ENCODE peak calls at places on chromosomes 11 and 22, in seven cellular contexts. One of them, this sample, is unnamed.

GRCh38 chr11:131649861-131650260 is 279.4 kb downstream of the NTM start:
- DNase-seq in activated CD8-positive, alpha-beta T cell treated with anti-CD3 and anti-CD28 coated beads for 36 hours: no peak
- DNase-seq in esophagus squamous epithelium: no peak
- DNase-seq in spleen: no peak
- DNase-seq in GM06990: no peak
- DNase-seq in sigmoid colon: no peak
- DNase-seq in progenitor cell of endocrine pancreas: no peak
- DNase-seq in this sample: no peak

GRCh38 chr11:106276126-106276525 is 198.7 kb downstream of the AASDHPPT start:
- DNase-seq in sigmoid colon: no peak
- DNase-seq in activated CD8-positive, alpha-beta T cell treated with anti-CD3 and anti-CD28 coated beads for 36 hours: no peak
- DNase-seq in GM06990: no peak
- DNase-seq in progenitor cell of endocrine pancreas: no peak
- DNase-seq in esophagus squamous epithelium: no peak
- DNase-seq in spleen: no peak
- DNase-seq in this sample: no peak

GRCh38 chr11:58135171-58135570 is 9.8 kb upstream of the OR9I1 start:
- DNase-seq in sigmoid colon: no peak
- DNase-seq in GM06990: no peak
- DNase-seq in activated CD8-positive, alpha-beta T cell treated with anti-CD3 and anti-CD28 coated beads for 36 hours: no peak
- DNase-seq in esophagus squamous epithelium: no peak
- DNase-seq in spleen: no peak
- DNase-seq in progenitor cell of endocrine pancreas: no peak
- DNase-seq in this sample: no peak

GRCh38 chr11:10752061-10752460 is 1.0 kb downstream of the CTR9 start:
- DNase-seq in esophagus squamous epithelium: no peak
- DNase-seq in GM06990: no peak
- DNase-seq in spleen: no peak
- DNase-seq in progenitor cell of endocrine pancreas: no peak
- DNase-seq in activated CD8-positive, alpha-beta T cell treated with anti-CD3 and anti-CD28 coated beads for 36 hours: no peak
- DNase-seq in sigmoid colon: no peak
- DNase-seq in this sample: no peak

GRCh38 chr22:41831828-41832552 is 915 bp upstream of the SREBF2 start:
- DNase-seq in activated CD8-positive, alpha-beta T cell treated with anti-CD3 and anti-CD28 coated beads for 36 hours: no peak
- DNase-seq in GM06990: no peak
- DNase-seq in spleen: no peak
- DNase-seq in progenitor cell of endocrine pancreas: no peak
- DNase-seq in esophagus squamous epithelium: no peak
- DNase-seq in sigmoid colon: no peak
- DNase-seq in this sample: no peak

GRCh38 chr11:82003671-82004148 is 730.0 kb downstream of the FAM181B start:
- DNase-seq in activated CD8-positive, alpha-beta T cell treated with anti-CD3 and anti-CD28 coated beads for 36 hours: peak; percentile 6
- DNase-seq in GM06990: no peak
- DNase-seq in spleen: no peak
- DNase-seq in esophagus squamous epithelium: no peak
- DNase-seq in progenitor cell of endocrine pancreas: no peak
- DNase-seq in sigmoid colon: no peak
- DNase-seq in this sample: no peak

GRCh38 chr11:106625566-106625965 is 392.7 kb downstream of the GUCY1A2 start:
- DNase-seq in esophagus squamous epithelium: no peak
- DNase-seq in activated CD8-positive, alpha-beta T cell treated with anti-CD3 and anti-CD28 coated beads for 36 hours: no peak
- DNase-seq in GM06990: no peak
- DNase-seq in sigmoid colon: no peak
- DNase-seq in spleen: no peak
- DNase-seq in progenitor cell of endocrine pancreas: no peak
- DNase-seq in this sample: no peak

GRCh38 chr11:9150944-9151343 is 59.5 kb upstream of the SCUBE2 start:
- DNase-seq in GM06990: no peak
- DNase-seq in activated CD8-positive, alpha-beta T cell treated with anti-CD3 and anti-CD28 coated beads for 36 hours: no peak
- DNase-seq in sigmoid colon: no peak
- DNase-seq in progenitor cell of endocrine pancreas: no peak
- DNase-seq in esophagus squamous epithelium: no peak
- DNase-seq in spleen: no peak
- DNase-seq in this sample: no peak

GRCh38 chr11:62025429-62026105 is 58.1 kb upstream of the FTH1 start:
- DNase-seq in activated CD8-positive, alpha-beta T cell treated with anti-CD3 and anti-CD28 coated beads for 36 hours: peak; percentile 80
- DNase-seq in sigmoid colon: peak; percentile 85
- DNase-seq in esophagus squamous epithelium: peak; percentile 31
- DNase-seq in progenitor cell of endocrine pancreas: no peak
- DNase-seq in spleen: peak; percentile 87
- DNase-seq in GM06990: peak; percentile 36
- DNase-seq in this sample: peak; percentile 60

GRCh38 chr22:26718905-26719304 is 61.5 kb downstream of the MIAT start:
- DNase-seq in esophagus squamous epithelium: no peak
- DNase-seq in sigmoid colon: no peak
- DNase-seq in activated CD8-positive, alpha-beta T cell treated with anti-CD3 and anti-CD28 coated beads for 36 hours: no peak
- DNase-seq in spleen: no peak
- DNase-seq in progenitor cell of endocrine pancreas: no peak
- DNase-seq in GM06990: no peak
- DNase-seq in this sample: no peak

GRCh38 chr11:121318848-121319834 is 26.6 kb downstream of the SC5D start:
- DNase-seq in esophagus squamous epithelium: no peak
- DNase-seq in activated CD8-positive, alpha-beta T cell treated with anti-CD3 and anti-CD28 coated beads for 36 hours: peak; percentile 31
- DNase-seq in sigmoid colon: no peak
- DNase-seq in progenitor cell of endocrine pancreas: no peak
- DNase-seq in spleen: no peak
- DNase-seq in GM06990: peak; percentile 24
- DNase-seq in this sample: no peak

GRCh38 chr11:62604460-62605130 is 2.9 kb upstream of the MTA2 start:
- DNase-seq in sigmoid colon: no peak
- DNase-seq in progenitor cell of endocrine pancreas: no peak
- DNase-seq in activated CD8-positive, alpha-beta T cell treated with anti-CD3 and anti-CD28 coated beads for 36 hours: no peak
- DNase-seq in esophagus squamous epithelium: no peak
- DNase-seq in spleen: no peak
- DNase-seq in GM06990: no peak
- DNase-seq in this sample: no peak

GRCh38 chr22:47548953-47549740 is 786.7 kb downstream of the TBC1D22A start:
- DNase-seq in esophagus squamous epithelium: no peak
- DNase-seq in sigmoid colon: no peak
- DNase-seq in GM06990: no peak
- DNase-seq in activated CD8-positive, alpha-beta T cell treated with anti-CD3 and anti-CD28 coated beads for 36 hours: no peak
- DNase-seq in spleen: no peak
- DNase-seq in progenitor cell of endocrine pancreas: no peak
- DNase-seq in this sample: no peak

GRCh38 chr11:46916669-46917108 is 1.7 kb downstream of the LRP4 start:
- DNase-seq in activated CD8-positive, alpha-beta T cell treated with anti-CD3 and anti-CD28 coated beads for 36 hours: peak; percentile 37
- DNase-seq in esophagus squamous epithelium: no peak
- DNase-seq in progenitor cell of endocrine pancreas: peak; percentile 32
- DNase-seq in GM06990: no peak
- DNase-seq in sigmoid colon: peak; percentile 88
- DNase-seq in spleen: no peak
- DNase-seq in this sample: peak; percentile 70

GRCh38 chr11:61923166-61924015 is 6.0 kb upstream of the RAB3IL1 start:
- DNase-seq in activated CD8-positive, alpha-beta T cell treated with anti-CD3 and anti-CD28 coated beads for 36 hours: no peak
- DNase-seq in progenitor cell of endocrine pancreas: peak; percentile 20
- DNase-seq in GM06990: no peak
- DNase-seq in esophagus squamous epithelium: no peak
- DNase-seq in sigmoid colon: peak; percentile 95
- DNase-seq in spleen: no peak
- DNase-seq in this sample: no peak

GRCh38 chr11:99241059-99241458 is 220.3 kb downstream of the CNTN5 start:
- DNase-seq in activated CD8-positive, alpha-beta T cell treated with anti-CD3 and anti-CD28 coated beads for 36 hours: no peak
- DNase-seq in spleen: no peak
- DNase-seq in sigmoid colon: no peak
- DNase-seq in esophagus squamous epithelium: no peak
- DNase-seq in GM06990: no peak
- DNase-seq in progenitor cell of endocrine pancreas: no peak
- DNase-seq in this sample: no peak

GRCh38 chr11:45096636-45097035 is 49.8 kb upstream of the PRDM11 start:
- DNase-seq in sigmoid colon: no peak
- DNase-seq in activated CD8-positive, alpha-beta T cell treated with anti-CD3 and anti-CD28 coated beads for 36 hours: no peak
- DNase-seq in GM06990: no peak
- DNase-seq in esophagus squamous epithelium: no peak
- DNase-seq in spleen: no peak
- DNase-seq in progenitor cell of endocrine pancreas: no peak
- DNase-seq in this sample: no peak

DNA sequence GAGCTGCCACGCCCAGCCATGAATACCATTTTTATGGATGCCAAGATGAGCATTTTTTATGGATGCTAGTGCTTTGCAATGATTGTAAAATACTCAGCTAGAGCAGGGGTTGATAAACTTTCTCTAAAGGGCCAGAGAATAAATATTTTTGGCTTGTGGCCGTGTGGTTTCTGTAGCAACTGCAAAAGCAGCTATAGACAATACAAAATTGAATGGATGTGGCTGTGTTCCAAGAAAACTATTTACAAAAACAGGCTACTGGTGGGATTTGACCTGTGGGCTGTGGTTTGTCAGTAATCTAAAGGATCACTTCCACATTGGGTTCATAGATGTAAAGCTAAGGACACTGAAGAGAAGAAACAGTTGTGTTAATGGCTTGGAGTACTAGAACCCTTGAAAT is 56.0 kb downstream of the COMMD9 start:
- DNase-seq in sigmoid colon: no peak
- DNase-seq in progenitor cell of endocrine pancreas: no peak
- DNase-seq in esophagus squamous epithelium: no peak
- DNase-seq in spleen: no peak
- DNase-seq in GM06990: no peak
- DNase-seq in activated CD8-positive, alpha-beta T cell treated with anti-CD3 and anti-CD28 coated beads for 36 hours: no peak
- DNase-seq in this sample: no peak
- TF ChIP-seq CTCF in sigmoid colon: no peak
- TF ChIP-seq CTCF in progenitor cell of endocrine pancreas: no peak
- TF ChIP-seq CTCF in esophagus squamous epithelium: no peak
- TF ChIP-seq CTCF in spleen: no peak
- TF ChIP-seq CTCF in GM06990: no peak
- TF ChIP-seq CTCF in activated CD8-positive, alpha-beta T cell treated with anti-CD3 and anti-CD28 coated beads for 36 hours: no peak
- TF ChIP-seq CTCF in this sample: no peak

GRCh38 chr22:20591660-20592310 is 84.4 kb downstream of the MED15 start:
- DNase-seq in activated CD8-positive, alpha-beta T cell treated with anti-CD3 and anti-CD28 coated beads for 36 hours: no peak
- DNase-seq in sigmoid colon: no peak
- DNase-seq in spleen: peak; percentile 52
- DNase-seq in esophagus squamous epithelium: no peak
- DNase-seq in progenitor cell of endocrine pancreas: no peak
- DNase-seq in GM06990: no peak
- DNase-seq in this sample: no peak
- TF ChIP-seq CTCF in activated CD8-positive, alpha-beta T cell treated with anti-CD3 and anti-CD28 coated beads for 36 hours: no peak
- TF ChIP-seq CTCF in sigmoid colon: no peak
- TF ChIP-seq CTCF in spleen: no peak
- TF ChIP-seq CTCF in esophagus squamous epithelium: no peak
- TF ChIP-seq CTCF in progenitor cell of endocrine pancreas: no peak
- TF ChIP-seq CTCF in GM06990: no peak
- TF ChIP-seq CTCF in this sample: no peak

DNA sequence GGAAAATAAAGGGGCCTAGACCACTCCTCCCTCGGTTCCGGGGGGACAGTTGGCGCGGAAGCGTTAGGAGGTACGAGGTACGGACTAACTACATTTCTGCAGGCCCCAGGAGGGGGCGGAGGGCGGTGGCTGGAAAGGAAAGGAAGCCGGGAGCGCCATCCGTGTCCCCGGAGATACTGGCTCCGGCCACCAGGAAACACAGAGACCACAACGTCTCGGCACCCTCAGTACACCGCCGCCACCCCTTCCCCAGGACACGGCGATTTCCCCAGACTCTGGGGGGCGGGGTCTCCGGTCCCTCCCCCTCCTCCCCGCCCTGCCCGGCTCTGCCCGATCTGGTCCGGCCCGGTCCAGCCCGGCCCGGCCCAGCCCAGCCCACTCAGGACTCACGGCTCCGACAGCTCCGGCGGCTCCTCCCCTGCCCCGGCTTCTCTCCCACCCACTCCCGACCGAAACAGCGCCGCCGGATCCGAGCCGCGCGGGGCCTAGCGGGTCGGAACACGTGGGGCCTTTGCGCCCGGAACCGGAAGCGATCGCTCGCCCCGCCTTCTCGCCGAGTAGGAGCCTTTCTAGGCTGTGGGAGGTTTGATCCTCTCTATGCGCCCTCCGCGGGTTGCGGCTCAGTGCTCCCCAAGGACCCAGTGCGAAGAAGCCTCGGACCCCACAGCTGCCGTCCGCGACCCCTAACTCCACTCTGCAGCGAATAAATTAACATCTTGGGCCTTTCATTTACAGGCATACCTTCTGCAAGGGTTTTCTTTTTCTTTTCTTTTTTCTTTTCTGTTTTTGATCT is at the start of gene ZNF202:
- DNase-seq in progenitor cell of endocrine pancreas: peak; percentile 74
- DNase-seq in esophagus squamous epithelium: peak; percentile 64
- DNase-seq in activated CD8-positive, alpha-beta T cell treated with anti-CD3 and anti-CD28 coated beads for 36 hours: peak; percentile 95
- DNase-seq in spleen: peak; percentile 98
- DNase-seq in GM06990: peak; percentile 91
- DNase-seq in sigmoid colon: peak; percentile 95
- DNase-seq in this sample: peak; percentile 92
- TF ChIP-seq CTCF in progenitor cell of endocrine pancreas: peak; percentile 56
- TF ChIP-seq CTCF in esophagus squamous epithelium: peak; percentile 13
- TF ChIP-seq CTCF in activated CD8-positive, alpha-beta T cell treated with anti-CD3 and anti-CD28 coated beads for 36 hours: no peak
- TF ChIP-seq CTCF in spleen: no peak
- TF ChIP-seq CTCF in GM06990: peak; percentile 23
- TF ChIP-seq CTCF in sigmoid colon: peak; percentile 9
- TF ChIP-seq CTCF in this sample: no peak

GRCh38 chr22:50622723-50623327 is 5.1 kb downstream of the ARSA start:
- DNase-seq in progenitor cell of endocrine pancreas: no peak
- DNase-seq in esophagus squamous epithelium: no peak
- DNase-seq in sigmoid colon: peak; percentile 58
- DNase-seq in spleen: peak; percentile 82
- DNase-seq in activated CD8-positive, alpha-beta T cell treated with anti-CD3 and anti-CD28 coated beads for 36 hours: no peak
- DNase-seq in GM06990: no peak
- DNase-seq in this sample: no peak

GRCh38 chr22:50624347-50625130 is 3.4 kb downstream of the ARSA start:
- DNase-seq in esophagus squamous epithelium: no peak
- DNase-seq in progenitor cell of endocrine pancreas: no peak
- DNase-seq in spleen: peak; percentile 71
- DNase-seq in activated CD8-positive, alpha-beta T cell treated with anti-CD3 and anti-CD28 coated beads for 36 hours: no peak
- DNase-seq in sigmoid colon: no peak
- DNase-seq in GM06990: no peak
- DNase-seq in this sample: no peak

GRCh38 chr22:50621491-50621880 is 6.5 kb downstream of the ARSA start:
- DNase-seq in activated CD8-positive, alpha-beta T cell treated with anti-CD3 and anti-CD28 coated beads for 36 hours: peak; percentile 76
- DNase-seq in GM06990: peak; percentile 69
- DNase-seq in progenitor cell of endocrine pancreas: no peak
- DNase-seq in spleen: peak; percentile 85
- DNase-seq in esophagus squamous epithelium: no peak
- DNase-seq in sigmoid colon: no peak
- DNase-seq in this sample: peak; percentile 73

GRCh38 chr22:50620861-50621490 is 7.0 kb downstream of the ARSA start:
- DNase-seq in sigmoid colon: no peak
- DNase-seq in activated CD8-positive, alpha-beta T cell treated with anti-CD3 and anti-CD28 coated beads for 36 hours: peak; percentile 90
- DNase-seq in GM06990: peak; percentile 74
- DNase-seq in spleen: peak; percentile 88
- DNase-seq in esophagus squamous epithelium: no peak
- DNase-seq in progenitor cell of endocrine pancreas: no peak
- DNase-seq in this sample: peak; percentile 66

DNA sequence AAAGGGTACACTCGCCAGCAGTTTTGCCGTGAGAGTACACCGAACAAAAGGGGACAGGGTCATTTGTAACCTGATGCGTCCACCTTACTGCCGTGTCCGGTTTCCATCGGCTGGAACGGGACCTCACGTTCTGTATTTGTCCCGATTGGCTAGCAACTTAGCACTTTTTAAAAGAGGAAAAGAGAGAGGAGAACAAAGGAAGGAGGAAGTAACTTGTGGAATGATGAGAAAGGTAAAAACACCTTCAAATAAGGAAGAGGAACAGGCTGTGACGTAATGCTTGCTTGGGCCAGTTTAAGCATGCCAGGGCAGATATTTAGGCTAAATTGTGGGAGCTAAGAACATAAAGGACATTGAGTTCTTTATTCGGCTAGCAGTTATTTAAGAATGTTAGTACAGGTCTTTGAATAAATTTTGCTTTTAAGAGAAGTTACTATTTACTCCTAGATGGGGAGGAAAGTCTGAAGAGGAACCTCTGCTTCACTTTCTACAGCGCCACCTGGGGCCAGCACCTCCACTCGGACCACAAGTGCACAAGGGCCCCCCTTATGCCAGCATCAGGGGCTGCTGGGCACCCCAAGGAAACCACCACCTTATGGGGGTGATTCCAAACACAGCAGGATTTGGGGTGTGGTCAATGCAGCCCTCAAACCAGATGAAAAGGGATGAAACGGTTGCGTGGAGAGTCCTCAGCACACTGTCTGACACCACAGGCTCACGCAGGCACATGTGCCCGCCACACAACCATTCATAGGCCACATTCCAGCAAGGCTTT is 5.8 kb downstream of the ARSA start:
- DNase-seq in sigmoid colon: no peak
- DNase-seq in GM06990: no peak
- DNase-seq in esophagus squamous epithelium: no peak
- DNase-seq in activated CD8-positive, alpha-beta T cell treated with anti-CD3 and anti-CD28 coated beads for 36 hours: peak; percentile 71
- DNase-seq in spleen: peak; percentile 86
- DNase-seq in progenitor cell of endocrine pancreas: no peak
- DNase-seq in this sample: peak; percentile 37
- TF ChIP-seq CTCF in sigmoid colon: no peak
- TF ChIP-seq CTCF in GM06990: peak; percentile 72
- TF ChIP-seq CTCF in esophagus squamous epithelium: no peak
- TF ChIP-seq CTCF in activated CD8-positive, alpha-beta T cell treated with anti-CD3 and anti-CD28 coated beads for 36 hours: peak; percentile 44
- TF ChIP-seq CTCF in spleen: no peak
- TF ChIP-seq CTCF in progenitor cell of endocrine pancreas: peak; percentile 23
- TF ChIP-seq CTCF in this sample: peak; percentile 55